ENCODE peak calls at places on chromosomes 13 and 19, in nine cellular contexts. M is CD8-positive, alpha-beta T cell; C is GM04504; Z is left ventricle myocardium superior; F is activated naive CD4-positive, alpha-beta T cell treated with anti-CD3 and anti-CD28 coated beads for 36 hours; Q is naive thymus-derived CD8-positive, alpha-beta T cell; K is cardiac fibroblast; G is NCI-H774; I is stimulated activated CD4-positive, alpha-beta T cell treated with anti-CD3 and anti-CD28 coated beads, Interleukin-2, amount 100 ng/mL, for 48 hours. O is an unnamed sample.

GRCh38 chr19:46646402-46646801 is 10.4 kb upstream of the GNG8 start:
- DNase-seq in M (no peak), C (no peak), Z (no peak), F (no peak), Q (no peak), K (no peak), G (no peak), I (no peak), O (no peak)

GRCh38 chr13:74197686-74198085 is 63.5 kb upstream of the KLF12 start:
- DNase-seq in M (no peak), C (no peak), Z (no peak), F (no peak), Q (no peak), K (no peak), G (no peak), I (no peak), O (no peak)

GRCh38 chr13:45928843-45929242 is 77.3 kb upstream of the SIAH3 start:
- DNase-seq in M (no peak), C (no peak), Z (no peak), F (no peak), Q (no peak), K (peak), G (no peak), I (no peak), O (no peak)

GRCh38 chr13:104006625-104007061 is 940.4 kb upstream of the SLC10A2 start:
- DNase-seq in M (no peak), C (no peak), Z (no peak), F (no peak), Q (no peak), K (peak), G (no peak), I (no peak), O (peak)

GRCh38 chr13:39306639-39307589 is 268.7 kb downstream of the NHLRC3 start:
- DNase-seq in M (no peak), C (no peak), Z (no peak), F (peak), Q (no peak), K (no peak), G (no peak), I (peak), O (no peak)

GRCh38 chr19:17483605-17484002 is 13.3 kb downstream of the SLC27A1 start:
- DNase-seq in M (no peak), C (no peak), Z (no peak), F (no peak), Q (no peak), K (no peak), G (no peak), I (no peak), O (no peak)

GRCh38 chr13:98233127-98233526 is 56.1 kb upstream of the RNF113B start:
- DNase-seq in M (no peak), C (no peak), Z (no peak), F (no peak), Q (no peak), K (no peak), G (no peak), I (no peak), O (no peak)

GRCh38 chr13:32415019-32415418 is 12.9 kb downstream of the N4BP2L1 start:
- DNase-seq in M (peak), C (no peak), Z (no peak), F (peak), Q (no peak), K (peak), G (no peak), I (no peak), O (no peak)

GRCh38 chr13:93364166-93364565 is 137.6 kb downstream of the GPC6 start:
- DNase-seq in M (no peak), C (no peak), Z (no peak), F (no peak), Q (no peak), K (peak), G (no peak), I (no peak), O (no peak)

GRCh38 chr19:12513531-12514061 is 29.0 kb upstream of the ZNF709 start:
- DNase-seq in M (no peak), C (no peak), Z (peak), F (no peak), Q (no peak), K (no peak), G (no peak), I (no peak), O (peak)

GRCh38 chr19:32870154-32870573 is 597 bp upstream of the SLC7A9 start:
- DNase-seq in M (no peak), C (no peak), Z (no peak), F (no peak), Q (no peak), K (no peak), G (no peak), I (no peak), O (no peak)

GRCh38 chr13:52845334-52845761 is 3.1 kb downstream of the PCDH8 start:
- DNase-seq in M (no peak), C (no peak), Z (no peak), F (peak), Q (no peak), K (no peak), G (no peak), I (no peak), O (peak)

GRCh38 chr13:88042489-88042888 is 371.3 kb downstream of the SLITRK5 start:
- DNase-seq in M (no peak), C (no peak), Z (no peak), F (no peak), Q (no peak), K (no peak), G (no peak), I (no peak), O (no peak)

GRCh38 chr13:78977311-78977710 is 318.4 kb upstream of the OBI1 start:
- DNase-seq in M (no peak), C (no peak), Z (no peak), F (no peak), Q (no peak), K (no peak), G (no peak), I (no peak), O (no peak)

GRCh38 chr19:15673176-15673654 is 328 bp downstream of the CYP4F12 start:
- DNase-seq in M (no peak), C (no peak), Z (no peak), F (peak), Q (no peak), K (no peak), G (no peak), I (no peak), O (no peak)

GRCh38 chr13:46995874-46996273 is 99.0 kb upstream of the HTR2A start:
- DNase-seq in M (no peak), C (no peak), Z (no peak), F (no peak), Q (no peak), K (no peak), G (no peak), I (no peak), O (no peak)

GRCh38 chr13:44169018-44169909 is 204.4 kb upstream of the SERP2 start:
- DNase-seq in M (no peak), C (peak), Z (no peak), F (no peak), Q (no peak), K (no peak), G (no peak), I (no peak), O (no peak)

GRCh38 chr19:29662604-29663404 is 2.5 kb upstream of the PLEKHF1 start:
- DNase-seq in M (no peak), C (peak), Z (peak), F (peak), Q (no peak), K (peak), G (no peak), I (no peak), O (peak)

GRCh38 chr19:39126593-39127187 is 1.1 kb downstream of the PAK4 start:
- DNase-seq in M (no peak), C (no peak), Z (no peak), F (no peak), Q (no peak), K (peak), G (no peak), I (no peak), O (no peak)

GRCh38 chr19:44050740-44051653 is 839 bp upstream of the ZNF223 start:
- DNase-seq in M (peak), C (no peak), Z (peak), F (peak), Q (no peak), K (no peak), G (peak), I (no peak), O (peak)

GRCh38 chr13:94154362-94154761 is 325.1 kb downstream of the DCT start:
- DNase-seq in M (no peak), C (peak), Z (no peak), F (no peak), Q (no peak), K (peak), G (no peak), I (no peak), O (no peak)

GRCh38 chr19:46958542-46958941 is 61.1 kb upstream of the NPAS1 start:
- DNase-seq in M (no peak), C (peak), Z (no peak), F (peak), Q (no peak), K (peak), G (no peak), I (peak), O (no peak)

GRCh38 chr19:7122701-7123100 is 53.2 kb downstream of the ZNF557 start:
- DNase-seq in M (no peak), C (no peak), Z (no peak), F (no peak), Q (no peak), K (no peak), G (no peak), I (no peak), O (no peak)

GRCh38 chr19:41578886-41579285 is 2.9 kb downstream of the CEACAM21 start:
- DNase-seq in M (no peak), C (no peak), Z (no peak), F (no peak), Q (no peak), K (no peak), G (no peak), I (no peak), O (no peak)

GRCh38 chr13:72458701-72459100 is 268.7 kb downstream of the MZT1 start:
- DNase-seq in M (no peak), C (no peak), Z (no peak), F (no peak), Q (no peak), K (peak), G (no peak), I (no peak), O (no peak)

O was measured in head of caudate nucleus.